ENCODE peak calls at places on chromosomes 6 and 20, in eight cellular contexts. F is suprapubic skin, C is glutamatergic neuron, Z is tibial artery, S is heart left ventricle, D is BJ, Y is cardiac muscle cell, T is GM12864. J is an unnamed sample.

GRCh38 chr6:133551847-133552331 is 310.7 kb downstream of the EYA4 start:
- DNase-seq in F (no peak), C (no peak), Z (peak), S (peak), D (peak), Y (peak), T (no peak), J (no peak)

GRCh38 chr6:167826230-167827061 is at the start of gene AFDN:
- DNase-seq in F (peak), C (peak), Z (peak), S (peak), D (no peak), Y (peak), T (no peak), J (no peak)

GRCh38 chr20:23106271-23106851 is 20.2 kb upstream of the CD93 start:
- DNase-seq in F (no peak), C (no peak), Z (no peak), S (no peak), D (no peak), Y (no peak), T (no peak), J (no peak)

GRCh38 chr20:41151134-41151869 is 14.0 kb downstream of the PLCG1 start:
- DNase-seq in F (no peak), C (no peak), Z (no peak), S (no peak), D (no peak), Y (no peak), T (no peak), J (no peak)

GRCh38 chr6:34462561-34462971 is 3.3 kb upstream of the PACSIN1 start:
- DNase-seq in F (no peak), C (peak), Z (no peak), S (peak), D (no peak), Y (peak), T (no peak), J (peak)

GRCh38 chr6:130724089-130724488 is 103.1 kb upstream of the SMLR1 start:
- DNase-seq in F (no peak), C (no peak), Z (no peak), S (no peak), D (no peak), Y (no peak), T (no peak), J (no peak)

GRCh38 chr6:5511924-5512323 is 250.6 kb downstream of the FARS2 start:
- DNase-seq in F (no peak), C (no peak), Z (no peak), S (no peak), D (peak), Y (no peak), T (no peak), J (no peak)

GRCh38 chr6:166307082-166307980 is 861 bp downstream of the PRR18 start:
- DNase-seq in F (no peak), C (peak), Z (no peak), S (no peak), D (no peak), Y (peak), T (no peak), J (no peak)

GRCh38 chr6:160412993-160413392 is 64.8 kb downstream of the SLC22A3 start:
- DNase-seq in F (no peak), C (no peak), Z (no peak), S (no peak), D (no peak), Y (no peak), T (no peak), J (no peak)

GRCh38 chr6:115570326-115570725 is 490.4 kb downstream of the FRK start:
- DNase-seq in F (no peak), C (no peak), Z (no peak), S (no peak), D (no peak), Y (no peak), T (no peak), J (no peak)

GRCh38 chr6:134878136-134878535 is 71.8 kb downstream of the ALDH8A1 start:
- DNase-seq in F (no peak), C (no peak), Z (no peak), S (no peak), D (no peak), Y (no peak), T (no peak), J (no peak)

GRCh38 chr20:36924167-36925045 is 27.1 kb downstream of the SAMHD1 start:
- DNase-seq in F (no peak), C (no peak), Z (peak), S (no peak), D (no peak), Y (no peak), T (no peak), J (no peak)

GRCh38 chr6:32152414-32153251 is 894 bp upstream of the PRRT1 start:
- DNase-seq in F (no peak), C (peak), Z (no peak), S (peak), D (no peak), Y (peak), T (no peak), J (no peak)

GRCh38 chr6:99350573-99350972 is 1.1 kb upstream of the FAXC start:
- DNase-seq in F (no peak), C (peak), Z (no peak), S (no peak), D (no peak), Y (no peak), T (no peak), J (no peak)

GRCh38 chr20:47795214-47795667 is 10.0 kb upstream of the SULF2 start:
- DNase-seq in F (no peak), C (no peak), Z (peak), S (peak), D (no peak), Y (no peak), T (no peak), J (no peak)

GRCh38 chr20:20780127-20780822 is 67.8 kb upstream of the RALGAPA2 start:
- DNase-seq in F (peak), C (no peak), Z (peak), S (peak), D (no peak), Y (no peak), T (no peak), J (peak)

GRCh38 chr6:108667984-108668383 is 107.3 kb downstream of the FOXO3 start:
- DNase-seq in F (no peak), C (no peak), Z (no peak), S (peak), D (no peak), Y (peak), T (no peak), J (no peak)

GRCh38 chr6:4598384-4598783 is 177.8 kb upstream of the CDYL start:
- DNase-seq in F (no peak), C (no peak), Z (no peak), S (no peak), D (no peak), Y (no peak), T (no peak), J (no peak)

GRCh38 chr6:129606664-129607063 is 103.3 kb downstream of the ARHGAP18 start:
- DNase-seq in F (no peak), C (no peak), Z (no peak), S (no peak), D (no peak), Y (no peak), T (no peak), J (no peak)

GRCh38 chr6:142444800-142445405 is 143.1 kb downstream of the ADGRG6 start:
- DNase-seq in F (no peak), C (no peak), Z (no peak), S (no peak), D (no peak), Y (no peak), T (no peak), J (no peak)

GRCh38 chr6:62162858-62163257 is 123.2 kb downstream of the KHDRBS2 start:
- DNase-seq in F (no peak), C (no peak), Z (no peak), S (no peak), D (no peak), Y (no peak), T (no peak), J (no peak)

GRCh38 chr6:1702580-1703051 is 92.9 kb downstream of the FOXC1 start:
- DNase-seq in F (no peak), C (no peak), Z (no peak), S (no peak), D (no peak), Y (no peak), T (no peak), J (no peak)

GRCh38 chr20:50918403-50918802 is 12.8 kb downstream of the ADNP start:
- DNase-seq in F (no peak), C (no peak), Z (no peak), S (no peak), D (no peak), Y (no peak), T (no peak), J (no peak)

GRCh38 chr20:3328501-3328900 is 79.0 kb downstream of the DNAAF9 start:
- DNase-seq in F (no peak), C (no peak), Z (no peak), S (no peak), D (no peak), Y (no peak), T (no peak), J (no peak)

GRCh38 chr20:3325864-3326263 is 81.6 kb downstream of the DNAAF9 start:
- DNase-seq in F (no peak), C (no peak), Z (no peak), S (no peak), D (no peak), Y (no peak), T (no peak), J (no peak)

GRCh38 chr20:3326779-3327521 is 80.5 kb downstream of the DNAAF9 start:
- DNase-seq in F (no peak), C (no peak), Z (no peak), S (no peak), D (no peak), Y (peak), T (no peak), J (no peak)

GRCh38 chr20:3334156-3334943 is 73.1 kb downstream of the DNAAF9 start:
- DNase-seq in F (no peak), C (no peak), Z (no peak), S (no peak), D (no peak), Y (no peak), T (no peak), J (no peak)

GRCh38 chr20:3330046-3330741 is 77.3 kb downstream of the DNAAF9 start:
- DNase-seq in F (no peak), C (no peak), Z (no peak), S (no peak), D (peak), Y (no peak), T (no peak), J (peak)
- TF ChIP-seq CTCF in F (no peak), C (no peak), Z (no peak), S (no peak), D (peak), Y (peak), T (no peak), J (no peak)

GRCh38 chr20:381581-382290 is 1.2 kb downstream of the TRIB3 start:
- DNase-seq in F (peak), C (peak), Z (peak), S (peak), D (peak), Y (peak), T (peak), J (peak)

GRCh38 chr20:378961-379336 is 1.6 kb upstream of the TRIB3 start:
- DNase-seq in F (no peak), C (no peak), Z (no peak), S (no peak), D (no peak), Y (no peak), T (no peak), J (no peak)

GRCh38 chr20:383889-384288 is 3.3 kb downstream of the TRIB3 start:
- DNase-seq in F (no peak), C (no peak), Z (no peak), S (no peak), D (no peak), Y (no peak), T (no peak), J (no peak)

GRCh38 chr20:382291-383115 is 1.9 kb downstream of the TRIB3 start:
- DNase-seq in F (no peak), C (no peak), Z (no peak), S (no peak), D (no peak), Y (no peak), T (no peak), J (no peak)

DNA sequence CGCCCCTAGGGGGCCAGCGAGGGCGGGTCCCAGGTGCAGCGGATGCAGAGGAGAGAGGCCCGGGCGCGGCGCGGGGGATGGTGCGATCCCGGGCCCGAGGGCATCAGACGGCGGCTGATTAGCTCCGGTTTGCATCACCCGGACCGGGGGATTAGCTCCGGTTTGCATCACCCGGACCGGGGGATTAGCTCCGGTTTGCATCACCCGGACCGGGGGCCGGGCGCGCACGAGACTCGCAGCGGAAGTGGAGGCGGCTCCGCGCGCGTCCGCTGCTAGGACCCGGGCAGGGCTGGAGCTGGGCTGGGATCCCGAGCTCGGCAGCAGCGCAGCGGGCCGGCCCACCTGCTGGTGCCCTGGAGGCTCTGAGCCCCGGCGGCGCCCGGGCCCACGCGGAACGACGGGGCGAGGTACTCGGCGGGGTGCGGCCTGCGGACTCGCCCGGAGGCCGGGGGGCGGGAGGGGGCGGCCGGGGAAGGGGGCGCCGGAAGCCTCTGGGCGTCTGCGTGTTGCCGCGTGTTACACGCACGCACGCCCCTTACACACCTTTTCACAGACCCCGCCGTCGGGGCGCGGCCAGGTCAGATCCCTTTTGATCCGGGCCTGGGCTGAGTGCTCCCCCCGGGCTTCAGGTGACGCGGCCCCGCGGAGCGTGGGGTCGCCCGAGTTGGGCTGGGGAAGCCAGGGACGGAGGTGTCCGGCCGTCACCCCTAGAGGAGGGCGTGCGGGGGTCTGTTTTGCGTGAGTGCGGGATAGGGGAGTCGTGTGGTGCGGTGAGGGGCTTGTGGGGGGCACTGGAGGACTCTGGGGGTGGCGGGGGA is 412 bp downstream of the TRIB3 start:
- DNase-seq in F (no peak), C (peak), Z (no peak), S (peak), D (no peak), Y (peak), T (peak), J (peak)
- TF ChIP-seq CTCF in F (no peak), C (no peak), Z (no peak), S (no peak), D (no peak), Y (peak), T (no peak), J (no peak)

GRCh38 chr20:57048027-57048869 is 218.2 kb downstream of the BMP7 start:
- DNase-seq in F (peak), C (peak), Z (peak), S (no peak), D (no peak), Y (peak), T (no peak), J (peak)
- TF ChIP-seq CTCF in F (peak), C (peak), Z (no peak), S (peak), D (peak), Y (peak), T (peak), J (peak)

DNA sequence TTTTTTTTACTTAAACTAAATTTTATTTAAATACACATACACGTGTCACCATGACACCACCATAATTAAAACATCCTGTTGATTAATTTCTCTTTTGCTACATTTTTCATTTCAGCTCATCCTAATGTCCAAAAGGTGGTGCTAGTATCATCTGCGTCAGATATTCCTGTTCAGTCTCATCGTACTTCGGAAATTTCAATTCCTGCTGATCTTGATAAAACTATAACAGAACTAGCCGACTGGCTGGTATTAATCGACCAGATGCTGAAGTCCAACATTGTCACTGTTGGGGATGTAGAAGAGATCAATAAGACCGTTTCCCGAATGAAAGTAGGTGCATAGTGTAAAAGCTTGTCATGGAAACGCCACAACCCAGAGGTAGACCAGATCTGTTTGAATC is 263.4 kb downstream of the UTRN start:
- DNase-seq in F (no peak), C (no peak), Z (no peak), S (no peak), D (no peak), Y (no peak), T (no peak), J (no peak)
- TF ChIP-seq CTCF in F (no peak), C (no peak), Z (no peak), S (no peak), D (no peak), Y (no peak), T (no peak), J (no peak)

GRCh38 chr6:6880745-6881437 is 226.9 kb upstream of the RREB1 start:
- DNase-seq in F (no peak), C (no peak), Z (no peak), S (no peak), D (no peak), Y (no peak), T (no peak), J (no peak)

GRCh38 chr6:6881438-6882267 is 226.1 kb upstream of the RREB1 start:
- DNase-seq in F (no peak), C (no peak), Z (no peak), S (no peak), D (no peak), Y (no peak), T (no peak), J (no peak)

GRCh38 chr6:6884193-6884627 is 223.6 kb upstream of the RREB1 start:
- DNase-seq in F (no peak), C (no peak), Z (no peak), S (no peak), D (no peak), Y (no peak), T (no peak), J (no peak)

GRCh38 chr6:6882593-6882992 is 225.2 kb upstream of the RREB1 start:
- DNase-seq in F (no peak), C (no peak), Z (no peak), S (no peak), D (no peak), Y (no peak), T (no peak), J (no peak)

DNA sequence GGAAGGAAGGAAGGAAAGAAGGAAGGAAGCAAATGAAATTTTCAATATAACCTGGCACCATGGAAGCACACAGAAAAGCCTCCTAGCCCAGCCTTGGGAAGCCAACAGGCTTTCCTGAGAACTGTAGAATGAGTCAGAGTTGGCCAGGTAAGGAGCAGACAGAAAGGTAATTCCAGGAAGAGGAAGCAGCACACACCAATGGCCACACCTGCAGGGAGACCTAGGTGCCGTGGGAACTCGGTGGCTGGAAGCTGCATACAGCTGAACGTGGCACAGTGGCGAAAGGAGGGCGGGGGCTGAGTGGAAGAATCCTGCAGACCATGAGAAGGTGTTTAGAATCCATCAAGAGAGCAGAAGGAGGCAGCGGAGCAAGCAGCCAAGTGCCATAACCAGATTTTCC is 224.8 kb upstream of the RREB1 start:
- DNase-seq in F (no peak), C (no peak), Z (no peak), S (no peak), D (no peak), Y (no peak), T (no peak), J (no peak)
- TF ChIP-seq CTCF in F (no peak), C (no peak), Z (no peak), S (no peak), D (no peak), Y (no peak), T (no peak), J (no peak)